ENCODE peak calls at places on chromosome 15, in four cellular contexts. T is HCT116, L is breast epithelium, X is SK-N-SH. D is an unnamed sample.

GRCh38 chr15:89358755-89359439 is 24.3 kb upstream of the POLG start:
- DNase-seq in T (peak), X (peak), L (peak), D (peak)

GRCh38 chr15:85588657-85589056 is 206.1 kb downstream of the KLHL25 start:
- DNase-seq in L (no peak), T (no peak), X (no peak), D (no peak)

GRCh38 chr15:95630683-95631082 is 699.8 kb upstream of the NR2F2 start:
- DNase-seq in X (no peak), T (no peak), L (no peak), D (no peak)

GRCh38 chr15:40088929-40089755 is 19.5 kb downstream of the BMF start:
- DNase-seq in T (no peak), L (no peak), X (no peak), D (no peak)

GRCh38 chr15:40985541-40986330 is 32.5 kb downstream of the CHAC1 start:
- DNase-seq in L (no peak), T (no peak), X (no peak), D (no peak)

GRCh38 chr15:33157636-33158035 is 36.9 kb downstream of the FMN1 start:
- DNase-seq in L (no peak), X (no peak), T (no peak), D (no peak)

GRCh38 chr15:86799226-86799625 is 719.6 kb downstream of the AGBL1 start:
- DNase-seq in T (no peak), X (no peak), L (no peak), D (no peak)

GRCh38 chr15:65361708-65362459 is 15.9 kb downstream of the IGDCC3 start:
- DNase-seq in X (no peak), L (no peak), T (no peak), D (no peak)

GRCh38 chr15:43239732-43240491 is 19.1 kb upstream of the EPB42 start:
- DNase-seq in T (no peak), X (no peak), L (no peak), D (no peak)
- TF ChIP-seq POLR2AphosphoS5 in T (no peak), X (no peak), L (no peak), D (no peak)

GRCh38 chr15:77863491-77864105 is 213.9 kb downstream of the TBC1D2B start:
- DNase-seq in L (no peak), X (no peak), T (no peak), D (no peak)

GRCh38 chr15:77865106-77865630 is 212.3 kb downstream of the TBC1D2B start:
- DNase-seq in L (no peak), T (no peak), X (no peak), D (no peak)

GRCh38 chr15:77864211-77865105 is 213.1 kb downstream of the TBC1D2B start:
- DNase-seq in L (no peak), T (no peak), X (no peak), D (no peak)

GRCh38 chr15:77860101-77860691 is 217.3 kb downstream of the TBC1D2B start:
- DNase-seq in L (no peak), X (no peak), T (no peak), D (no peak)

DNA sequence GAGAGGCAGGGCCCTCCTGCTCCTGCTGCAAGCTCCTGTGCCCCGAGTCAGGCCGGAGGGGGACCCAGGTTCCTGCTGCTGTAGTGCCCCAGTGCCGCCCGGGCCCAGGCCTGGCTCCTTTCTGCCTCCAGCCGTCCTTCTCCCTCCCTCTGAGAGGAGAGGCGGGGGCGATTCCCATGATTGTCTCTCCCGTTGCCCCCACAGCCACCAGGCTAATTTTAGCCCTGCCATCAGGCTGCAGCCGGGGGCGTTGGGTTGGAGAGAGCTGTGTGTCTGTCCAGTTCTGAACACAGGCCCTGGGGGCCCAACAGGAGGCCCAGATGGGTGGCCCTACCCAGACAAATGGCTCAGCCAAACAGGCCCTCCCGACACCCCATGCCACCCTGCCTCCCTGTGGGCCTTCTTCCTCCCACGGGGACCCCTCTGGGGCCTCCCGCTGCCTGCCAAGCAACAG is 214.8 kb downstream of the TBC1D2B start:
- DNase-seq in X (no peak), T (no peak), L (no peak), D (no peak)
- TF ChIP-seq POLR2AphosphoS5 in X (no peak), T (no peak), L (no peak), D (no peak)

GRCh38 chr15:75213212-75213767 is 11.6 kb downstream of the C15orf39 start:
- DNase-seq in T (no peak), L (no peak), X (no peak), D (no peak)
- TF ChIP-seq POLR2AphosphoS5 in T (no peak), L (no peak), X (no peak), D (peak)

DNA sequence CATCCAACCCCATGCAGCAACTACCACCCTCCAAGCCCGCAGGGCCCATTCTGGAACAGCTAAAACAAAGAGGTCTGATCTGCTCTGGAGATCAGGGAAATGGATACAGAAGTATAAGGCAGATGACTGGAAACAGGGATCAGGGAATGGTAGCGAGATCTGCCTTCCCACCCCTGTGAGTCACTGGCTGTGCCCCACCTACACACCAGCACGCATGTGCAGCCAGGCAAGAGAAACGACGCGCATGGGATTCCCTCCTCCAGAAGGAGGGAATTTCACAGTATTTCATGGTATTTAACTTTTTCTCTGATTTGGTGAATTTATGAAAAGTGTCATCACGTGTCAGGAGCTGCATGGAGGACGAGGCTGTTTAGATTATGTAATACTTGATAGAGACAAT is 116.7 kb downstream of the ARRDC4 start:
- DNase-seq in T (no peak), L (no peak), X (no peak), D (no peak)
- TF ChIP-seq POLR2AphosphoS5 in T (no peak), L (no peak), X (no peak), D (no peak)

DNA sequence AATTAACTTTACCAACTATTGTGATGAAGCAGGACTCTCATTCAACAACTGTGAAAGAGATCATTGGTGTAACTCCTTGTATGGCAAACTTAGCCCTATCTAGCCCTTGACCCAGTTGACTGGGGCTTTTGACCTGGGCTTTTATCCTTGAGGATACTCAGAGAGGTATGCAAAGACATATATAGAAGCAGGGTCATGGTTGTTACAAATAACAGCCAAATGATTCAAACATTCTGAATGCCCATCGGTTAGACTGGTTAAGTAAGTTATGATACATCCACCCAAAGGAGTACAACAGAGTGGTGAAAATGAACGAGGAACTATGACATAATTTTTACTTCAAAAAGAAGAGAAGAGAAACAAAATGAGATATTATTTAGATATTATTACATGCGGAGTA is 38.2 kb upstream of the ALDH1A3 start:
- DNase-seq in T (no peak), X (no peak), L (no peak), D (no peak)
- TF ChIP-seq POLR2AphosphoS5 in T (no peak), X (no peak), L (no peak), D (no peak)

GRCh38 chr15:98754283-98755022 is 106.1 kb downstream of the IGF1R start:
- DNase-seq in T (no peak), L (no peak), X (no peak), D (no peak)

GRCh38 chr15:98753726-98754125 is 105.4 kb downstream of the IGF1R start:
- DNase-seq in T (no peak), L (no peak), X (no peak), D (no peak)

GRCh38 chr15:98758224-98758623 is 109.9 kb downstream of the IGF1R start:
- DNase-seq in L (no peak), X (no peak), T (no peak), D (no peak)

GRCh38 chr15:98755138-98755537 is 106.8 kb downstream of the IGF1R start:
- DNase-seq in T (no peak), L (no peak), X (no peak), D (no peak)

GRCh38 chr15:98755781-98756180 is 107.4 kb downstream of the IGF1R start:
- DNase-seq in L (no peak), T (no peak), X (no peak), D (no peak)
- TF ChIP-seq POLR2AphosphoS5 in L (no peak), T (no peak), X (no peak), D (no peak)

DNA sequence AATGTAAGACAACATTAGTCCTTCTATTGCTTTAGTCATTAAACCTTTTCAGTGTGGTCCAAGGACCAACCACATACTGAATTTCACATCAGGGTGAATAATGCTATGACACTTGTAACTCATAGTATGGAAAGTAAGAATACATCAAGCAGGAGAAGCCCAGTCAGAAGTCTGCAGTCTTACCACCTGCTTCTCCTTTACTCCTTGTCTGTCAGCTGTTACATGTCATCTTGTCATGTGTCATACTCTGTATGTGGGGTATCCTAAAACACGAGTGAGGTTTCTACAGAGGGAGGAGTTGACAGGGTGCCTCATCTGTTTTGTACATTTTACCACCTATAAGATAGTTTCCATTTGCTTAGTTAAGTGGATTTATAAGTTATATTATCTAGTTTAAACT is 32.8 kb upstream of the EID1 start:
- DNase-seq in T (no peak), X (no peak), L (no peak), D (no peak)
- TF ChIP-seq POLR2AphosphoS5 in T (no peak), X (no peak), L (no peak), D (no peak)

GRCh38 chr15:44804303-44805046 is 68.1 kb downstream of the TRIM69 start:
- DNase-seq in L (no peak), T (no peak), X (no peak), D (no peak)
- TF ChIP-seq POLR2AphosphoS5 in L (no peak), T (no peak), X (no peak), D (no peak)

GRCh38 chr15:70321106-70321809 is 223.5 kb upstream of the TLE3 start:
- DNase-seq in T (no peak), L (peak), X (no peak), D (no peak)

GRCh38 chr15:70318594-70318993 is 220.9 kb upstream of the TLE3 start:
- DNase-seq in X (no peak), T (no peak), L (peak), D (no peak)

GRCh38 chr15:70319466-70319865 is 221.7 kb upstream of the TLE3 start:
- DNase-seq in X (no peak), L (peak), T (no peak), D (no peak)

GRCh38 chr15:70320077-70320830 is 222.5 kb upstream of the TLE3 start:
- DNase-seq in X (no peak), T (no peak), L (peak), D (no peak)

DNA sequence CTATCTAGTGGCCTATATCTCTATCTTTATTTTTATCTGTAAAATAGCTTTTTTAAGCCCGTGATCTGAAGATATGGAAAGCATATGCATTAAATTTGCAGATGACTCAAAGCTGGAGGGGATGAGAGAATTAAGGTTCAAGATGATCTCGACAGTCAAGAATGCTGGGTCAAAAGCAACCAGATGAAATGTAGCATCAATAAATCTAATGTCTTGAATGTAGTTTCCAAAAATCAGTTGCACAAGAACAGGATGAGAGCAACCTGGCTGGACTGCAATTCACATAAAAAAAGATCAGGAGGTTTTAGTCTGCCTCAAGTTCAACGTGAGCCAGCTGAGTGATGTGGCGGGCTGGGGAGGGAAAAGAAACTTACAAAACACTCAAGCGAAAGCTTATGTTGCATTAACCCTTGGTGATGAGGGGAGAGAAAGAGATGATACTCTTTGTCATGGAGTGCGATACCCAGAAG is 221.3 kb upstream of the TLE3 start:
- DNase-seq in L (peak), T (no peak), X (no peak), D (no peak)
- TF ChIP-seq POLR2AphosphoS5 in L (peak), T (no peak), X (peak), D (no peak)

D was measured in GM12892.